ENCODE peak calls at places on chromosomes 11 and 22, in nine cellular contexts. One of them, this sample, is unnamed.

GRCh38 chr22:28435271-28435825 is 244.3 kb downstream of the TTC28 start:
- DNase-seq in AG10803: no peak
- DNase-seq in upper lobe of right lung: no peak
- DNase-seq in astrocyte of the cerebellum: no peak
- DNase-seq in epithelial cell of esophagus: peak
- DNase-seq in CD8-positive, alpha-beta T cell: no peak
- DNase-seq in OCI-LY7: no peak
- DNase-seq in H9: no peak
- DNase-seq in AG04450: no peak
- DNase-seq in this sample: no peak

GRCh38 chr11:44244649-44245308 is 65.2 kb downstream of the ALX4 start:
- DNase-seq in astrocyte of the cerebellum: no peak
- DNase-seq in AG10803: no peak
- DNase-seq in OCI-LY7: no peak
- DNase-seq in upper lobe of right lung: no peak
- DNase-seq in AG04450: no peak
- DNase-seq in epithelial cell of esophagus: no peak
- DNase-seq in CD8-positive, alpha-beta T cell: no peak
- DNase-seq in H9: no peak
- DNase-seq in this sample: no peak

GRCh38 chr11:70761906-70762196 is 363.5 kb downstream of the CTTN start:
- DNase-seq in astrocyte of the cerebellum: no peak
- DNase-seq in OCI-LY7: no peak
- DNase-seq in AG04450: no peak
- DNase-seq in upper lobe of right lung: no peak
- DNase-seq in CD8-positive, alpha-beta T cell: no peak
- DNase-seq in AG10803: no peak
- DNase-seq in epithelial cell of esophagus: no peak
- DNase-seq in H9: no peak
- DNase-seq in this sample: peak

GRCh38 chr11:31819533-31820437 is 8.7 kb upstream of the PAX6 start:
- DNase-seq in astrocyte of the cerebellum: no peak
- DNase-seq in OCI-LY7: no peak
- DNase-seq in AG10803: no peak
- DNase-seq in H9: peak
- DNase-seq in epithelial cell of esophagus: no peak
- DNase-seq in CD8-positive, alpha-beta T cell: no peak
- DNase-seq in upper lobe of right lung: no peak
- DNase-seq in AG04450: no peak
- DNase-seq in this sample: no peak

GRCh38 chr11:1831338-1832180 is 3.2 kb upstream of the SYT8 start:
- DNase-seq in upper lobe of right lung: no peak
- DNase-seq in epithelial cell of esophagus: no peak
- DNase-seq in CD8-positive, alpha-beta T cell: no peak
- DNase-seq in AG10803: no peak
- DNase-seq in OCI-LY7: no peak
- DNase-seq in H9: no peak
- DNase-seq in astrocyte of the cerebellum: no peak
- DNase-seq in AG04450: no peak
- DNase-seq in this sample: no peak

GRCh38 chr11:47592970-47593369 is 1.2 kb downstream of the C1QTNF4 start:
- DNase-seq in AG10803: no peak
- DNase-seq in upper lobe of right lung: no peak
- DNase-seq in AG04450: no peak
- DNase-seq in OCI-LY7: no peak
- DNase-seq in H9: no peak
- DNase-seq in epithelial cell of esophagus: no peak
- DNase-seq in CD8-positive, alpha-beta T cell: no peak
- DNase-seq in astrocyte of the cerebellum: no peak
- DNase-seq in this sample: no peak

GRCh38 chr22:33781396-33781795 is 138.9 kb downstream of the LARGE1 start:
- DNase-seq in upper lobe of right lung: no peak
- DNase-seq in AG10803: peak
- DNase-seq in CD8-positive, alpha-beta T cell: no peak
- DNase-seq in epithelial cell of esophagus: no peak
- DNase-seq in H9: no peak
- DNase-seq in AG04450: peak
- DNase-seq in OCI-LY7: no peak
- DNase-seq in astrocyte of the cerebellum: no peak
- DNase-seq in this sample: no peak

GRCh38 chr11:34898474-34898873 is 17.7 kb downstream of the APIP start:
- DNase-seq in upper lobe of right lung: no peak
- DNase-seq in CD8-positive, alpha-beta T cell: no peak
- DNase-seq in AG10803: no peak
- DNase-seq in OCI-LY7: no peak
- DNase-seq in AG04450: no peak
- DNase-seq in astrocyte of the cerebellum: no peak
- DNase-seq in H9: no peak
- DNase-seq in epithelial cell of esophagus: no peak
- DNase-seq in this sample: no peak

GRCh38 chr22:30754971-30755759 is 60.5 kb downstream of the OSBP2 start:
- DNase-seq in CD8-positive, alpha-beta T cell: no peak
- DNase-seq in astrocyte of the cerebellum: peak
- DNase-seq in AG04450: peak
- DNase-seq in H9: peak
- DNase-seq in OCI-LY7: peak
- DNase-seq in upper lobe of right lung: no peak
- DNase-seq in AG10803: peak
- DNase-seq in epithelial cell of esophagus: peak
- DNase-seq in this sample: no peak

GRCh38 chr11:93480756-93481155 is 62.4 kb downstream of the SMCO4 start:
- DNase-seq in AG10803: no peak
- DNase-seq in astrocyte of the cerebellum: no peak
- DNase-seq in OCI-LY7: no peak
- DNase-seq in upper lobe of right lung: no peak
- DNase-seq in epithelial cell of esophagus: no peak
- DNase-seq in H9: no peak
- DNase-seq in CD8-positive, alpha-beta T cell: no peak
- DNase-seq in AG04450: no peak
- DNase-seq in this sample: no peak

GRCh38 chr22:31342389-31343125 is 3.6 kb downstream of the PATZ1 start:
- DNase-seq in AG10803: no peak
- DNase-seq in OCI-LY7: no peak
- DNase-seq in astrocyte of the cerebellum: no peak
- DNase-seq in upper lobe of right lung: no peak
- DNase-seq in AG04450: no peak
- DNase-seq in H9: no peak
- DNase-seq in CD8-positive, alpha-beta T cell: no peak
- DNase-seq in epithelial cell of esophagus: no peak
- DNase-seq in this sample: no peak

GRCh38 chr11:116723511-116723910 is 49.3 kb downstream of the BUD13 start:
- DNase-seq in OCI-LY7: no peak
- DNase-seq in AG04450: no peak
- DNase-seq in CD8-positive, alpha-beta T cell: no peak
- DNase-seq in epithelial cell of esophagus: no peak
- DNase-seq in astrocyte of the cerebellum: no peak
- DNase-seq in upper lobe of right lung: no peak
- DNase-seq in AG10803: no peak
- DNase-seq in H9: no peak
- DNase-seq in this sample: no peak

GRCh38 chr11:64971421-64972233 is at the start of gene MAJIN:
- DNase-seq in epithelial cell of esophagus: peak
- DNase-seq in AG04450: peak
- DNase-seq in CD8-positive, alpha-beta T cell: peak
- DNase-seq in AG10803: peak
- DNase-seq in upper lobe of right lung: peak
- DNase-seq in H9: peak
- DNase-seq in OCI-LY7: no peak
- DNase-seq in astrocyte of the cerebellum: peak
- DNase-seq in this sample: peak

GRCh38 chr11:58059011-58059358 is 28.2 kb downstream of the OR6Q1 start:
- DNase-seq in AG10803: peak
- DNase-seq in AG04450: peak
- DNase-seq in H9: no peak
- DNase-seq in CD8-positive, alpha-beta T cell: no peak
- DNase-seq in OCI-LY7: no peak
- DNase-seq in astrocyte of the cerebellum: peak
- DNase-seq in upper lobe of right lung: no peak
- DNase-seq in epithelial cell of esophagus: peak
- DNase-seq in this sample: no peak

GRCh38 chr11:32312865-32313403 is 122.4 kb downstream of the WT1 start:
- DNase-seq in AG04450: no peak
- DNase-seq in AG10803: peak
- DNase-seq in upper lobe of right lung: no peak
- DNase-seq in H9: peak
- DNase-seq in astrocyte of the cerebellum: no peak
- DNase-seq in OCI-LY7: peak
- DNase-seq in CD8-positive, alpha-beta T cell: no peak
- DNase-seq in epithelial cell of esophagus: peak
- DNase-seq in this sample: no peak

GRCh38 chr11:104645276-104646018 is 252.8 kb downstream of the CASP12 start:
- DNase-seq in CD8-positive, alpha-beta T cell: no peak
- DNase-seq in OCI-LY7: no peak
- DNase-seq in astrocyte of the cerebellum: no peak
- DNase-seq in epithelial cell of esophagus: no peak
- DNase-seq in H9: no peak
- DNase-seq in upper lobe of right lung: no peak
- DNase-seq in AG04450: no peak
- DNase-seq in AG10803: no peak
- DNase-seq in this sample: no peak

GRCh38 chr11:68461284-68461861 is 821 bp downstream of the PPP6R3 start:
- DNase-seq in epithelial cell of esophagus: peak
- DNase-seq in AG10803: no peak
- DNase-seq in H9: no peak
- DNase-seq in upper lobe of right lung: peak
- DNase-seq in astrocyte of the cerebellum: no peak
- DNase-seq in CD8-positive, alpha-beta T cell: no peak
- DNase-seq in OCI-LY7: peak
- DNase-seq in AG04450: no peak
- DNase-seq in this sample: no peak

GRCh38 chr11:68457898-68458249 is 2.7 kb upstream of the PPP6R3 start:
- DNase-seq in astrocyte of the cerebellum: no peak
- DNase-seq in OCI-LY7: no peak
- DNase-seq in upper lobe of right lung: peak
- DNase-seq in H9: no peak
- DNase-seq in AG04450: no peak
- DNase-seq in epithelial cell of esophagus: no peak
- DNase-seq in AG10803: no peak
- DNase-seq in CD8-positive, alpha-beta T cell: no peak
- DNase-seq in this sample: no peak

GRCh38 chr11:68460741-68461283 is at the start of gene PPP6R3:
- DNase-seq in upper lobe of right lung: no peak
- DNase-seq in epithelial cell of esophagus: no peak
- DNase-seq in AG04450: no peak
- DNase-seq in H9: no peak
- DNase-seq in astrocyte of the cerebellum: no peak
- DNase-seq in CD8-positive, alpha-beta T cell: no peak
- DNase-seq in OCI-LY7: no peak
- DNase-seq in AG10803: peak
- DNase-seq in this sample: no peak

GRCh38 chr11:68457214-68457897 is 3.2 kb upstream of the PPP6R3 start:
- DNase-seq in H9: no peak
- DNase-seq in CD8-positive, alpha-beta T cell: no peak
- DNase-seq in AG04450: no peak
- DNase-seq in upper lobe of right lung: peak
- DNase-seq in AG10803: no peak
- DNase-seq in OCI-LY7: no peak
- DNase-seq in astrocyte of the cerebellum: no peak
- DNase-seq in epithelial cell of esophagus: no peak
- DNase-seq in this sample: no peak

GRCh38 chr11:68459886-68460740 is 439 bp upstream of the PPP6R3 start:
- DNase-seq in epithelial cell of esophagus: peak
- DNase-seq in astrocyte of the cerebellum: peak
- DNase-seq in AG04450: peak
- DNase-seq in H9: peak
- DNase-seq in OCI-LY7: peak
- DNase-seq in upper lobe of right lung: peak
- DNase-seq in CD8-positive, alpha-beta T cell: peak
- DNase-seq in AG10803: peak
- DNase-seq in this sample: peak
- TF ChIP-seq CTCF in epithelial cell of esophagus: no peak
- TF ChIP-seq CTCF in astrocyte of the cerebellum: no peak
- TF ChIP-seq CTCF in AG04450: no peak
- TF ChIP-seq CTCF in H9: no peak
- TF ChIP-seq CTCF in OCI-LY7: no peak
- TF ChIP-seq CTCF in upper lobe of right lung: no peak
- TF ChIP-seq CTCF in CD8-positive, alpha-beta T cell: no peak
- TF ChIP-seq CTCF in AG10803: no peak
- TF ChIP-seq CTCF in this sample: no peak

DNA sequence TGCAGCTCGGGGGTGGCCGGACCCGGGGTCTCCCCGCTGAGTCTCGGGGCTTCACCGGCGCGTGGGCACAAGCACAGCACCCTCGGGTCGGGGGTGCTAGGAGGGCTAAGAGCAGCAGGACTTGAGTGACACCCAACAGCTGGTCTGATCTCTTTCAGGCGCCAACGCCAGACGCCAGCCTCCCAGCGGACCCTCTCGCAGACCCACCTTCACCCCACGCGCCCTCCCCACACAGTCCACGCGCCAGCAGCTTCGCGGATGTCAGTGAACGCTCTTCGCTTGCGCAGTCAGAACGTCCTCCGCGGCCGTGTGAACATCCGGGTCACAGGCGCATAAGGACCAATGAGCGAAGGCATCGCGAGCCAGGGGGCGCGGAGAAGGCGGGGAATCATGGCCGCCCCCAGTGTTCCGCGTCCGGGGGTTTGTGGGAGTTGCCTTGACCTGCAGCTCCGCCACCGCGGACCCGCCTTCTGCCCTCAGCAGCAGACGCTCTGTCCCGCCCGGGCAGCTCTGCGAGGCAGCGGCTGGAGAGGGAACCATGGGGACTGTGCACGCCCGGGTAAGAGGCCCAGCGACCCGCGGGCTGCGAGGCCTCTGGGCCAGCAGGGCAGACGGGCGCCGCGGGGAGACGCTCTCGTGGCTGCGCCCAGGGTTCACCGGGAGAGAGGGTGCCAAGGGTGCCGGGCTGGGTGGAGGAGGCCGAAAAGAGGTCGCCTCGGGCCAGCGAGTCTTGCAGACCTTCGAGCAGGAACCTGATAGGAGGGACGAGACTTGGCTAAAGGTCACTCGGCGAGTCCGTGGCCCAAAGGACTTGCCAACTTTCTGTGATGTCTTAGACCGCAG is at the start of gene SAMM50:
- DNase-seq in upper lobe of right lung: peak
- DNase-seq in astrocyte of the cerebellum: peak
- DNase-seq in H9: peak
- DNase-seq in AG04450: peak
- DNase-seq in OCI-LY7: peak
- DNase-seq in CD8-positive, alpha-beta T cell: peak
- DNase-seq in epithelial cell of esophagus: peak
- DNase-seq in AG10803: peak
- DNase-seq in this sample: peak
- TF ChIP-seq CTCF in upper lobe of right lung: peak
- TF ChIP-seq CTCF in astrocyte of the cerebellum: peak
- TF ChIP-seq CTCF in H9: no peak
- TF ChIP-seq CTCF in AG04450: peak
- TF ChIP-seq CTCF in OCI-LY7: peak
- TF ChIP-seq CTCF in CD8-positive, alpha-beta T cell: no peak
- TF ChIP-seq CTCF in epithelial cell of esophagus: no peak
- TF ChIP-seq CTCF in AG10803: no peak
- TF ChIP-seq CTCF in this sample: peak

GRCh38 chr22:36907464-36907863 is 6.0 kb upstream of the CSF2RB start:
- DNase-seq in CD8-positive, alpha-beta T cell: no peak
- DNase-seq in AG04450: no peak
- DNase-seq in upper lobe of right lung: no peak
- DNase-seq in epithelial cell of esophagus: no peak
- DNase-seq in H9: no peak
- DNase-seq in OCI-LY7: no peak
- DNase-seq in astrocyte of the cerebellum: no peak
- DNase-seq in AG10803: no peak
- DNase-seq in this sample: no peak
- TF ChIP-seq CTCF in CD8-positive, alpha-beta T cell: no peak
- TF ChIP-seq CTCF in AG04450: no peak
- TF ChIP-seq CTCF in upper lobe of right lung: no peak
- TF ChIP-seq CTCF in epithelial cell of esophagus: no peak
- TF ChIP-seq CTCF in H9: no peak
- TF ChIP-seq CTCF in OCI-LY7: no peak
- TF ChIP-seq CTCF in astrocyte of the cerebellum: no peak
- TF ChIP-seq CTCF in AG10803: no peak
- TF ChIP-seq CTCF in this sample: no peak

GRCh38 chr11:17846852-17847453 is 112.4 kb downstream of the KCNC1 start:
- DNase-seq in OCI-LY7: peak
- DNase-seq in H9: no peak
- DNase-seq in AG10803: no peak
- DNase-seq in astrocyte of the cerebellum: peak
- DNase-seq in upper lobe of right lung: no peak
- DNase-seq in CD8-positive, alpha-beta T cell: no peak
- DNase-seq in AG04450: no peak
- DNase-seq in epithelial cell of esophagus: peak
- DNase-seq in this sample: no peak
- TF ChIP-seq CTCF in OCI-LY7: peak
- TF ChIP-seq CTCF in H9: peak
- TF ChIP-seq CTCF in AG10803: peak
- TF ChIP-seq CTCF in astrocyte of the cerebellum: peak
- TF ChIP-seq CTCF in upper lobe of right lung: no peak
- TF ChIP-seq CTCF in CD8-positive, alpha-beta T cell: no peak
- TF ChIP-seq CTCF in AG04450: peak
- TF ChIP-seq CTCF in epithelial cell of esophagus: peak
- TF ChIP-seq CTCF in this sample: peak